ENCODE peak calls at places on chromosomes 2 and 18, in six cellular contexts. D is sigmoid colon, N is lower leg skin, X is spleen, S is testis, B is GM12878. U is an unnamed sample.

GRCh38 chr2:62007555-62007954 is 102.1 kb downstream of the COMMD1 start:
- DNase-seq in X (no peak), S (no peak), D (no peak), N (no peak), B (no peak), U (no peak)

GRCh38 chr2:30737326-30737610 is 70.0 kb downstream of the CAPN13 start:
- DNase-seq in B (no peak), X (peak), S (no peak), D (no peak), N (peak), U (no peak)

GRCh38 chr2:234993547-234993981 is 41.7 kb downstream of the SH3BP4 start:
- DNase-seq in B (no peak), X (no peak), N (no peak), S (no peak), D (no peak), U (no peak)

GRCh38 chr2:197134206-197134605 is 176.4 kb downstream of the ANKRD44 start:
- DNase-seq in S (no peak), B (no peak), D (no peak), N (no peak), X (no peak), U (no peak)

GRCh38 chr2:238284802-238285515 is 3.5 kb downstream of the PER2 start:
- DNase-seq in S (no peak), D (peak), X (no peak), N (no peak), B (no peak), U (no peak)

GRCh38 chr2:174965992-174966789 is 39.0 kb downstream of the CHN1 start:
- DNase-seq in S (no peak), B (no peak), N (no peak), X (no peak), D (no peak), U (no peak)

GRCh38 chr2:16625201-16625729 is 40.4 kb downstream of the CYRIA start:
- DNase-seq in D (no peak), X (peak), N (peak), S (peak), B (no peak), U (no peak)

GRCh38 chr2:190159453-190159852 is 96.9 kb upstream of the MSTN start:
- DNase-seq in B (no peak), S (no peak), N (no peak), D (no peak), X (no peak), U (no peak)

GRCh38 chr2:73156539-73157124 is 43.9 kb upstream of the RAB11FIP5 start:
- DNase-seq in N (peak), S (peak), X (no peak), D (peak), B (no peak), U (peak)

GRCh38 chr2:24276349-24276899 is 83.9 kb downstream of the ITSN2 start:
- DNase-seq in D (no peak), N (no peak), X (no peak), B (no peak), S (no peak), U (no peak)
- TF ChIP-seq POLR2A in D (no peak), N (no peak), X (no peak), B (no peak), S (no peak), U (no peak)

DNA sequence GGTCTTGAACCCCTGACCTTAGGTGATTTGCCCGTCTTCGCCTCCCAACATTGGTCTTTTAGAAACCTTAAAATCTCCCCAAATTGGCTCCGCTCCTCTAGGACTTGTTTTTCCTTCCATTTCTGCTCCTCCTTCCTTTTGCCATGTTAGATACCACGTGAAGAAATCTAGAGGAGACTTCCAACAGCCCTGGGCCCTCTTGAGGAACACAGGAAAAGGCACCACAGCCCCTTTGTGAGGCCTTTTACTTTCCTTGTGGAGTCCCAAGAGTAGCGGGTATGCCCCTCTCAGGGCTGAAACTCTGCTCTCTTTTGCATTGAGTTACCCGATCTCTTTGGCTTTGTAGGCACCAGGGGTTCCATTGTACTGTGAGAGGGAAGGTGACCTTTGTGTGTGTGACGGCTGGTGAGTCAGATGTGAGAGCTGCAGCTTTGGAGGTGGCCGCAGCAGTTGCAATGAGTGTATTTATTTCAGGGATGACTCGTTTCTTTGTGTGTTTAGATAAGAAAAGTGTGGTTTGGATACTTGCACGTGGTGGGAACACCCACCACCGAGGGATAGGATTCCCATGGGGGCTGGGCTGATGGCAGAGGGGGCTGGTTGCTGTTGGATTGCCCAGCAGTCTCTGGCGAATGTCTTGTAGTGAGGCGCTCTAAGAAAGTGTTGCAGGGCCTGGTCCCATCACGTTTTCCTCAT is 218.4 kb upstream of the HS6ST1 start:
- DNase-seq in D (no peak), B (no peak), N (peak), X (peak), S (no peak), U (peak)
- TF ChIP-seq POLR2A in D (no peak), B (no peak), N (no peak), X (no peak), S (no peak), U (peak)

GRCh38 chr18:5630057-5630765 is 86.4 kb upstream of the EPB41L3 start:
- DNase-seq in N (peak), D (peak), S (peak), B (no peak), X (peak), U (peak)
- TF ChIP-seq POLR2A in N (no peak), D (peak), S (no peak), B (no peak), X (no peak), U (no peak)

GRCh38 chr2:170930132-170931109 is 1.4 kb downstream of the GORASP2 start:
- DNase-seq in X (peak), B (peak), N (no peak), S (peak), D (no peak), U (peak)
- TF ChIP-seq POLR2A in X (no peak), B (peak), N (no peak), S (no peak), D (no peak), U (peak)

U was measured in erythroblast.